ENCODE peak calls at places on chromosomes 3 and 15, in nine cellular contexts. F, V, Y, Z, Q, S, L, H and P are unnamed samples.

GRCh38 chr3:37329465-37329864 is 155.1 kb upstream of the LRRFIP2 start:
- DNase-seq in F (no peak), V (no peak), Y (no peak), Z (no peak), Q (no peak), S (no peak), L (no peak), H (no peak), P (no peak)

GRCh38 chr15:48397841-48398240 is 66.6 kb downstream of the DUT start:
- DNase-seq in F (no peak), V (no peak), Y (no peak), Z (no peak), Q (no peak), S (no peak), L (no peak), H (no peak), P (no peak)

GRCh38 chr3:104133630-104134029 is 1233.1 kb upstream of the ALCAM start:
- DNase-seq in F (no peak), V (no peak), Y (no peak), Z (no peak), Q (no peak), S (no peak), L (no peak), H (no peak), P (no peak)

GRCh38 chr3:17119198-17120072 is 234.7 kb downstream of the PLCL2 start:
- DNase-seq in F (no peak), V (no peak), Y (no peak), Z (no peak), Q (no peak), S (no peak), L (no peak), H (no peak), P (no peak)

GRCh38 chr3:122014741-122015140 is 7.3 kb downstream of the ILDR1 start:
- DNase-seq in F (no peak), V (no peak), Y (peak), Z (no peak), Q (peak), S (no peak), L (peak), H (no peak), P (no peak)

GRCh38 chr3:46883252-46884185 is 6.0 kb downstream of the PTH1R start:
- DNase-seq in F (no peak), V (peak), Y (peak), Z (peak), Q (no peak), S (no peak), L (no peak), H (peak), P (peak)

GRCh38 chr15:31557899-31558298 is 231.3 kb downstream of the KLF13 start:
- DNase-seq in F (no peak), V (no peak), Y (no peak), Z (no peak), Q (no peak), S (no peak), L (no peak), H (no peak), P (no peak)

GRCh38 chr3:11544413-11545181 is 99.1 kb downstream of the VGLL4 start:
- DNase-seq in F (no peak), V (peak), Y (no peak), Z (peak), Q (no peak), S (no peak), L (no peak), H (no peak), P (peak)

GRCh38 chr15:89419370-89419984 is 76.9 kb downstream of the RHCG start:
- DNase-seq in F (peak), V (peak), Y (peak), Z (peak), Q (no peak), S (no peak), L (no peak), H (no peak), P (no peak)

GRCh38 chr15:88586401-88587162 is 34.6 kb upstream of the AEN start:
- DNase-seq in F (no peak), V (no peak), Y (no peak), Z (peak), Q (no peak), S (no peak), L (no peak), H (no peak), P (no peak)

GRCh38 chr15:43776101-43776717 is 557 bp downstream of the ELL3 start:
- DNase-seq in F (peak), V (no peak), Y (peak), Z (no peak), Q (peak), S (no peak), L (peak), H (no peak), P (peak)
- TF ChIP-seq CTCF in F (no peak), V (no peak), Y (no peak), Z (no peak), Q (no peak), S (no peak), L (no peak), H (no peak), P (no peak)

DNA sequence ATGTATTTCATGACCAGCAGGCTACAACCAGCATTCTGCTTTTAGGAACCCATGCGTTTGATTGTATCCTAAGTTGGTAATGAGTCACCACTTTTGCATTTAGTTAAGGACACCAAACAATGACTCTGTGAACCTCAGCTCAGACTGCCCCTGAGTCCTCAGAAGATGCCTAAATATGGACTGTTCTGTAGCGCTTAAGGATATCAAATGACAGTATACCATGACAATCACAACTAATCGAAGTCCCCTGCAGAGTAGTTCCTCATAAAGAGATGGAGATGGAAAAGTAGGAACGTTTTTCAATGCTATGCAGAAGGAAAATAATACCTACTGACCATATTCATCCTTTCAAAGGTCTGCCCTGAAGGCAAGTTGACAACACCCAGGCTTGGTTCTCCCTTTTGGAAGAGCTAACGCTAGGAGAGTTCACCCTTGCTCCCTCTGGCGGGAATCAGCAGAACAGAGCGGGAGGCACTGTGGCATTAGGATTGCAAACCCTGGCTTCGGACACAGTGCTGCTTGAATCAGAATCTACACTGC is 508.6 kb downstream of the FHIT start:
- DNase-seq in F (peak), V (no peak), Y (no peak), Z (peak), Q (no peak), S (no peak), L (no peak), H (no peak), P (peak)
- TF ChIP-seq CTCF in F (peak), V (no peak), Y (no peak), Z (peak), Q (no peak), S (no peak), L (no peak), H (peak), P (peak)

GRCh38 chr15:69559440-69560215 is 107.0 kb downstream of the RPLP1 start:
- DNase-seq in F (no peak), V (no peak), Y (peak), Z (no peak), Q (no peak), S (no peak), L (no peak), H (no peak), P (no peak)
- TF ChIP-seq CTCF in F (no peak), V (no peak), Y (no peak), Z (peak), Q (no peak), S (no peak), L (no peak), H (no peak), P (no peak)

DNA sequence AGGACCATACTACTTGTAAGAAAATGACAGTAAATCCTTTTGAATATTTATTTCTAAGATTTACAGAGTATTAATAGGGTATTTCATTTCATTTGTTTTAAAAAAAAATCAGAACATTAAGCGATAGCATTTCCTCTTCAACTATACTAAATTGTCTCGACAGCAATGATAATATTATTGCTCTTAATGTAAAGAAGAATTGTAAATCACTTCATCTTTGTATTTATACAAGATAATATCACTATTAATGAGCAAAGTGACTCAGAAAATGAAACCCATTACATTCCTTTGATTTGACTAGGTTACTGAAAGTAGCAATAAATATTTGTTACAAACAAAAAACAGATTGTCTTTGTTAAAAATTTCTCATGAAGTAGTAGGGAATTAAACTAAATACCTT is 131.1 kb upstream of the CNTN4 start:
- DNase-seq in F (no peak), V (no peak), Y (no peak), Z (no peak), Q (no peak), S (no peak), L (no peak), H (no peak), P (no peak)
- TF ChIP-seq CTCF in F (no peak), V (no peak), Y (no peak), Z (no peak), Q (no peak), S (no peak), L (no peak), H (no peak), P (no peak)